ENCODE peak calls at places on chromosomes 7 and 10, in seven cellular contexts. Y, X, M, I, E, H and R are unnamed samples. For H3K4me1, the result is how much of the 10 kb centered on the place peaks cover.

GRCh38 chr10:43843331-43844101 is 194.8 kb upstream of the ZNF32 start:
- DNase-seq in Y (peak), E (peak), H (no peak), X (peak), I (no peak), M (peak), R (peak)

GRCh38 chr7:47256016-47256415 is 325.9 kb downstream of the TNS3 start:
- DNase-seq in I (no peak), E (no peak), X (no peak), Y (no peak), H (peak), M (no peak), R (no peak)

GRCh38 chr7:95476072-95476845 is 9.5 kb upstream of the ASB4 start:
- DNase-seq in X (no peak), Y (no peak), I (no peak), M (peak), H (no peak), E (no peak), R (no peak)

GRCh38 chr7:87075671-87076404 is 16.4 kb upstream of the ELAPOR2 start:
- DNase-seq in E (no peak), I (no peak), H (no peak), M (no peak), Y (no peak), X (no peak), R (no peak)

GRCh38 chr7:139767561-139767982 is 10.2 kb downstream of the HIPK2 start:
- DNase-seq in E (no peak), I (no peak), M (peak), Y (no peak), H (no peak), X (no peak), R (no peak)

GRCh38 chr7:57487957-57488356 is 38.0 kb downstream of the ZNF716 start:
- DNase-seq in H (no peak), M (no peak), I (no peak), Y (no peak), E (no peak), X (no peak), R (no peak)

GRCh38 chr7:37491919-37492694 is 43.4 kb upstream of the ELMO1 start:
- DNase-seq in H (no peak), Y (no peak), M (no peak), X (no peak), I (no peak), E (no peak), R (no peak)

GRCh38 chr7:24727165-24728120 is 29.8 kb downstream of the GSDME start:
- DNase-seq in H (no peak), X (no peak), M (peak), I (no peak), Y (peak), E (no peak), R (no peak)

GRCh38 chr7:90552521-90552920 is 43.6 kb upstream of the CDK14 start:
- DNase-seq in E (peak), H (peak), X (no peak), I (no peak), M (peak), Y (no peak), R (no peak)

GRCh38 chr7:140041626-140042385 is 20.9 kb downstream of the PARP12 start:
- DNase-seq in H (no peak), E (peak), Y (no peak), M (peak), X (no peak), I (no peak), R (no peak)

GRCh38 chr7:84108787-84109186 is 85.8 kb downstream of the SEMA3A start:
- DNase-seq in H (no peak), Y (no peak), I (no peak), M (no peak), E (no peak), X (no peak), R (no peak)

GRCh38 chr10:103763374-103764202 is 91.8 kb downstream of the SH3PXD2A start:
- DNase-seq in M (no peak), H (no peak), E (peak), X (no peak), I (no peak), Y (no peak), R (no peak)

GRCh38 chr10:35126062-35126529 is 550 bp upstream of the CREM start:
- DNase-seq in I (no peak), H (no peak), Y (no peak), E (peak), X (no peak), M (no peak), R (no peak)

GRCh38 chr10:112344261-112344660 is 29.7 kb upstream of the ACSL5 start:
- DNase-seq in Y (no peak), M (no peak), H (no peak), E (no peak), X (no peak), I (no peak), R (no peak)

GRCh38 chr10:69838853-69839252 is 37.1 kb downstream of the COL13A1 start:
- DNase-seq in Y (no peak), M (peak), X (no peak), E (peak), I (no peak), H (no peak), R (no peak)

GRCh38 chr7:105024734-105025133 is 10.7 kb downstream of the KMT2E start:
- DNase-seq in I (no peak), M (peak), X (no peak), E (peak), Y (no peak), H (no peak), R (no peak)

GRCh38 chr7:69749994-69750393 is 151.7 kb downstream of the AUTS2 start:
- DNase-seq in M (no peak), I (no peak), H (no peak), Y (no peak), E (no peak), X (no peak), R (no peak)

GRCh38 chr7:69748530-69748929 is 150.3 kb downstream of the AUTS2 start:
- DNase-seq in M (no peak), I (no peak), H (no peak), X (no peak), Y (no peak), E (no peak), R (no peak)

GRCh38 chr7:69747144-69747543 is 148.9 kb downstream of the AUTS2 start:
- DNase-seq in E (no peak), H (no peak), M (no peak), I (no peak), X (no peak), Y (no peak), R (no peak)

GRCh38 chr7:69751026-69751425 is 152.8 kb downstream of the AUTS2 start:
- DNase-seq in Y (no peak), H (no peak), X (no peak), I (no peak), M (no peak), E (no peak), R (no peak)

DNA sequence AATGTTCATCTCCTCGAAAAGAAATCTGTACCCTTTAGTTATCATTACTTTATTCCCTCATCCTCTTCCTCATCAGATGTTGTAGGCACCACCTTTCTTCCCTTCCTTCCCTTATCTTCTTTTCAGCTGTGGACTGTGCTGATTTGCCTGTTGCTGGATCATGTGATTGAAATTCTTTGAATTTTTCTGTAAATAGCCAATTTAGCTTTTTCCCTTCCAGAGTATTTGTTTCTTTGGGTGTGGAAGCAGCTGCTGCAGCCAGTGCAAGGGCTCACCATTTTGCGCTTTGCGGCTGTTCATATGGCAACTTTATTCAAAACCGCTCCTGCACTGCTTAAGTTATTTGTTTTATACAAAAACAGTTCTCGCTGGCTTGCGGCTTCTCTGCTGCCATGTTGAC is 151.1 kb downstream of the AUTS2 start:
- DNase-seq in E (no peak), M (no peak), X (no peak), I (no peak), Y (no peak), H (no peak), R (no peak)
- H3K4me1 ChIP-seq in E (under half), M (under half), X (under half), I (under half), Y (under half), H (under half), R (under half)

DNA sequence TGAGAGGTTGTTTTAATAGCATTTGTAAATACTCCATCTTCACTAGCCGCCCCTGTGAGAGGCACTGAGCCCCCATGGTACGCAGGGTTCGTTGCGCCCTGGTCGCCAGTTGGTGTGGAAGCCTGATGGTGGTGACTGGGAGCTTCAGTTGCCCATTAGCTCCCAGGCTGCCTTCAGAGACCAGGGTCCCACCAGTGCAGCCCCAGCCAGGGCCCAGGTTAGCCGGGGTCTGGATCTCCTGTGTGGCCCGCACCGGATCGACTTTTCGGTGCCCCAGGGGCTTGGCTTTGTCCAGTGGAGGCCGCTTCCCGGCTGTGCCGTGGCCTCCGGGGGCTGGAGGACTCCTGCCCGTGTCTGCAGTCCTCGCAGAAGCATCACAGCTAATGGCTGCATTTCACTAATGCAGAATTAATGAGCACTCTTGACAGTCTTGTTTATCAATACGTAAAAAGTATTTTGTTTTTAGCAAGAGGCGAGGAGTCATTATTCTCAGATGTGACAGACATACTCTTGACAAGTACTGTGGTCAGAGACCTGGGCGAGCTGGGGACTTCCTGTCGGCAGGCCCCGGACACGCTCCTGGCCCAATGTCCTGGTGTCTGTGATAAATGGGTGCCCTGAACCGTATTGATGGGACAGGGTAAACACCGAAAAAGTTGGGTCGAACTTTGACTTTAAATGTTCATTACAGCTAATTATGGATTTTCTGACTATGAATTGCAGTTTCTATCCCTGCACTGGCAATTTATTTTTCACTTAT is 99.8 kb downstream of the NKX6-2 start:
- DNase-seq in X (no peak), H (no peak), E (no peak), M (no peak), Y (peak), I (no peak), R (peak)
- H3K4me3 ChIP-seq in X (no peak), H (no peak), E (no peak), M (no peak), Y (no peak), I (no peak), R (no peak)

GRCh38 chr7:128234475-128234874 is 6.6 kb upstream of the LEP start:
- DNase-seq in H (no peak), E (no peak), Y (no peak), M (no peak), I (no peak), X (no peak), R (no peak)

GRCh38 chr7:128233471-128233870 is 7.6 kb upstream of the LEP start:
- DNase-seq in E (no peak), H (peak), Y (no peak), X (no peak), I (no peak), M (no peak), R (no peak)

GRCh38 chr7:128240696-128241386 is at the start of gene LEP:
- DNase-seq in E (no peak), I (no peak), X (no peak), M (no peak), H (no peak), Y (no peak), R (no peak)

GRCh38 chr7:128235469-128235868 is 5.6 kb upstream of the LEP start:
- DNase-seq in E (no peak), H (no peak), M (no peak), Y (no peak), X (no peak), I (no peak), R (no peak)

DNA sequence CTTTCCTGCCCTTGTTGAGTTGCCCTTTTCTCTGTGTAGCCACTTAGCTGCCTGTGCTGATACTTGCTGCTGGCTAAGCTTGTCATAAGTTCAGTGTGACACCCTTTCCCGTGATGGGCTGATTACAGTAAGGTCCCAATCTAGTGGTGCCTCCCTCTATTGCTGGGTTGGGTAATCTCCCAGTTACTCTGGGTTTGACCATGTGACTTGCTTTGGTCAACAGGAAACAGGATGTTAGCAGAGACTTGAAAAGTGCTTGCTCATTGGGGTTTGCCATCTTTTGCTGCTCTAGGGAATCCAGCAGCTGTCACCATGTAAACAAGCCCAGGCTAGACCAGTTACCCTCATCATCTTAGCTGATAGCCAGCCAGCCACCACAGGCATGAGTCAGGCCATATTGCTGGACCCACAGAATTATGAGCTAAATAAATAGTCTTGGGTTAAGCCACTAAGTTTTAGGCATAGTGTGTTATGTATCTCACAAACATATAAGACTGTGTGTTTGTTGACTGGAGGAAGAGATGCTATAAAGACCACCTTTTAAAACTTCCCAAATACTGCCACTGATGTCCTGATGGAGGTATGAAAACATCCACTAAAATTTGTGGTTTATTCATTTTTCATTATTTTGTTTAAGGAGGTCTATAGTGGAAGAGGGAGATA is 4.0 kb upstream of the LEP start:
- DNase-seq in M (peak), H (peak), I (no peak), Y (no peak), X (peak), E (peak), R (no peak)
- H3K27ac ChIP-seq in M (no peak), H (peak), I (no peak), Y (no peak), X (peak), E (peak), R (no peak)

GRCh38 chr10:71765176-71765906 is 8.0 kb downstream of the VSIR start:
- DNase-seq in H (no peak), Y (no peak), E (peak), M (peak), X (no peak), I (no peak), R (peak)
- H3K4me1 ChIP-seq in H (half or more), Y (half or more), E (half or more), M (under half), X (half or more), I (under half), R (under half)

DNA sequence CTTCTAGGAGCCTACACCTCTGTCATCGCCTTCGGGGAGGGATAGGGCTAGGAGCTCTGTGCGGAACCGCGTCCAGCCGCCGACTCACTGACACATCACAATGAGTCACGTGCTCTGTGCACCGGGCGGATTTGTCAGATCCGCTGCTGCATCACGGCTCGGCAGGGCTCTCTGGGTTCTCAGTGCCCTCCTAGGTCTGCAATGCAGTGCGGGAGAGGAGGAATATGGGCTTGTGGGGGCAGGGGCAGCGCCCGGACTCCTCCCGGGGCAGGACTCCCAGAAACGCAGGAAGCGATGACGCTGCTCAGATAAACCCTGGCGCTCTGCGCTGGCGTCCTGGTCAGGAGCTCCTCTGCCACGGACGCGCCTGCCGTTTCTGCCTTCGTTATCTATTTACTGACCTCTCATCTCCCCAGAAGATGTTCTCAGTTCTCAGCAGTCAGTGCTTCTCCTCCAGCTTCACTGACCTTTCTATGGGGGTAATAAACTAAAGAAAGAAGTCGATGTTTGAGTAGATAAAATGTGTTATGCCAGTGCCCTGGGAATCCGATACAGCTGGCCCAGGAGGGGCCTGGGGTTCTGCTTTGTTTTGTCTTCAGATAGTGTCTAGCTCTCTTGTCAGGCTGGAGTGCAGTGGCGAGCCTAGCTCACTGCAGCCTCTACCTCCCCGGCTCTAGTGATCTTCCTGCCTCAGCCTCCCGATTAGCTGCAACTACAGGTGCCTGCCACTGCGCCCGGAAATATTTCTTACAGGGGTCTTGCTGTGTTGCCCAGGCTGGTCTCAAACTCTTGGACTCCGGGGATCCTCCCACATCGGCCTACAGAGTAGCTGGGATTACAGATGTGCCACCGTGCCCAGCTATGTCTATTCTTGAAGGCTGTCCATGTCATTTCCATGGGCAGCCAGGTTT is 22.8 kb upstream of the ITGB1 start:
- DNase-seq in H (peak), M (peak), Y (peak), X (peak), E (peak), I (peak), R (peak)
- H3K4me3 ChIP-seq in H (peak), M (peak), Y (peak), X (peak), E (peak), I (peak), R (peak)

GRCh38 chr10:60908896-60909295 is 35.1 kb downstream of the RHOBTB1 start:
- DNase-seq in E (no peak), I (no peak), H (no peak), X (no peak), M (no peak), Y (no peak), R (no peak)

GRCh38 chr10:60913091-60913490 is 30.9 kb downstream of the RHOBTB1 start:
- DNase-seq in E (no peak), M (no peak), Y (no peak), H (no peak), I (no peak), X (no peak), R (no peak)

GRCh38 chr10:60911715-60912114 is 32.3 kb downstream of the RHOBTB1 start:
- DNase-seq in X (no peak), E (no peak), M (no peak), Y (no peak), I (no peak), H (no peak), R (no peak)

GRCh38 chr10:60911216-60911615 is 32.8 kb downstream of the RHOBTB1 start:
- DNase-seq in X (no peak), Y (no peak), H (no peak), E (no peak), I (no peak), M (no peak), R (no peak)

DNA sequence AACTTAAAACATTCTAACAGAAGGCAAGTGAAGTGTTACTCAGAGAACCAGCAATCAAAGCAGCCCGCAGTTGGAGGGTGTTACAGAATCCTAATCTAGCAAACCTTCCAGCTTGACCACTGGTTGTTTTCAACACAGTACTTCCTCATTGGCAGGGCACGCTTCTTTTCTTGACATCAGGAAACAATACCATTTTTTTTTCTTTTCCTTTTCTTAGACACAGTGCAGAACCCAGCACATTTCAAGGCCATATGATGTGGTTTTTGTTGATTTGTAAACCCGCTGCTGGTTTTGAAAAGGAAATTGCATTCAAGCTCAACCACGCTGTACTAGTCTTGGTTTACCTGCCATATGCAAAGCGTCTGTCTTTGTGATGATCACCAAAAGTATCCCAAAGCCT is 33.4 kb downstream of the RHOBTB1 start:
- DNase-seq in X (peak), E (no peak), I (no peak), M (peak), Y (no peak), H (no peak), R (no peak)
- H3K27ac ChIP-seq in X (peak), E (no peak), I (no peak), M (no peak), Y (peak), H (no peak), R (peak)